ENCODE peak calls at places on chromosomes 11 and 22, in five cellular contexts. F, H, M, A and U are unnamed samples.

GRCh38 chr11:2589538-2589934 is 110.3 kb downstream of the KCNQ1OT1 start:
- DNase-seq in M (peak), F (no peak), H (no peak), A (no peak), U (no peak)

GRCh38 chr11:8271106-8271886 is 7.6 kb upstream of the LMO1 start:
- DNase-seq in A (no peak), H (no peak), M (no peak), F (no peak), U (no peak)

GRCh38 chr22:47814474-47814873 is 1052.0 kb downstream of the TBC1D22A start:
- DNase-seq in H (no peak), F (no peak), M (no peak), A (no peak), U (no peak)

GRCh38 chr11:113475160-113475761 is at the start of gene DRD2:
- DNase-seq in M (peak), A (no peak), H (peak), F (no peak), U (no peak)

GRCh38 chr11:134668076-134668475 is 256.0 kb upstream of the B3GAT1 start:
- DNase-seq in A (no peak), H (no peak), F (no peak), M (no peak), U (no peak)

GRCh38 chr11:2474059-2474901 is 29.5 kb downstream of the KCNQ1 start:
- DNase-seq in M (no peak), A (no peak), H (no peak), F (peak), U (no peak)

GRCh38 chr11:31798057-31799035 is 12.8 kb downstream of the PAX6 start:
- DNase-seq in H (no peak), A (peak), M (no peak), F (no peak), U (no peak)

GRCh38 chr11:104221455-104221854 is 57.5 kb upstream of the PDGFD start:
- DNase-seq in M (no peak), H (no peak), A (no peak), F (no peak), U (no peak)

GRCh38 chr22:22184277-22184807 is 60.2 kb upstream of the VPREB1 start:
- DNase-seq in A (no peak), F (no peak), H (no peak), M (no peak), U (no peak)

GRCh38 chr22:21865041-21865440 is 2.4 kb downstream of the MAPK1 start:
- DNase-seq in F (no peak), A (no peak), M (no peak), H (no peak), U (no peak)

GRCh38 chr11:72743321-72744221 is 8.6 kb downstream of the ARAP1 start:
- DNase-seq in A (peak), M (peak), H (no peak), F (no peak), U (no peak)